ENCODE peak calls at places on chromosome X, in four cellular contexts. One of them, this sample, is unnamed. For H3K4me1, the result is how much of the 10 kb centered on the place peaks cover.

GRCh38 chrX:87572911-87573310 is 55.3 kb downstream of the KLHL4 start:
- DNase-seq in IMR-90: no peak
- DNase-seq in GM12878: no peak
- DNase-seq in endothelial cell of umbilical vein: no peak
- DNase-seq in this sample: no peak

GRCh38 chrX:133698298-133698697 is 283.0 kb upstream of the GPC4 start:
- DNase-seq in IMR-90: peak
- DNase-seq in GM12878: no peak
- DNase-seq in endothelial cell of umbilical vein: no peak
- DNase-seq in this sample: no peak

GRCh38 chrX:68432648-68433047 is 647 bp downstream of the OPHN1 start:
- DNase-seq in IMR-90: peak
- DNase-seq in GM12878: no peak
- DNase-seq in endothelial cell of umbilical vein: peak
- DNase-seq in this sample: peak

GRCh38 chrX:124300412-124300811 is 32.0 kb upstream of the TEX13D start:
- DNase-seq in IMR-90: no peak
- DNase-seq in GM12878: no peak
- DNase-seq in endothelial cell of umbilical vein: no peak
- DNase-seq in this sample: no peak

GRCh38 chrX:115330498-115331138 is 41.1 kb downstream of the LUZP4 start:
- DNase-seq in IMR-90: peak
- DNase-seq in GM12878: peak
- DNase-seq in endothelial cell of umbilical vein: peak
- DNase-seq in this sample: peak

GRCh38 chrX:23790147-23790497 is 7.1 kb downstream of the SAT1 start:
- DNase-seq in IMR-90: no peak
- DNase-seq in GM12878: no peak
- DNase-seq in endothelial cell of umbilical vein: no peak
- DNase-seq in this sample: no peak

GRCh38 chrX:17032351-17032750 is 85.9 kb downstream of the REPS2 start:
- DNase-seq in IMR-90: no peak
- DNase-seq in GM12878: no peak
- DNase-seq in endothelial cell of umbilical vein: peak
- DNase-seq in this sample: no peak

GRCh38 chrX:78327370-78328048 is at the start of gene CYSLTR1:
- DNase-seq in IMR-90: no peak
- DNase-seq in GM12878: no peak
- DNase-seq in endothelial cell of umbilical vein: no peak
- DNase-seq in this sample: no peak

GRCh38 chrX:102042706-102043325 is 82.7 kb upstream of the TCEAL2 start:
- DNase-seq in IMR-90: no peak
- DNase-seq in GM12878: no peak
- DNase-seq in endothelial cell of umbilical vein: no peak
- DNase-seq in this sample: no peak

GRCh38 chrX:103360916-103361315 is 4.6 kb downstream of the TCEAL9 start:
- DNase-seq in IMR-90: no peak
- DNase-seq in GM12878: no peak
- DNase-seq in endothelial cell of umbilical vein: peak
- DNase-seq in this sample: no peak

GRCh38 chrX:71098302-71098701 is 2.7 kb downstream of the FOXO4 start:
- DNase-seq in IMR-90: peak
- DNase-seq in GM12878: no peak
- DNase-seq in endothelial cell of umbilical vein: peak
- DNase-seq in this sample: peak

GRCh38 chrX:28639502-28639901 is 52.3 kb downstream of the IL1RAPL1 start:
- DNase-seq in IMR-90: peak
- DNase-seq in GM12878: no peak
- DNase-seq in endothelial cell of umbilical vein: peak
- DNase-seq in this sample: no peak

GRCh38 chrX:139692908-139693307 is 15.1 kb downstream of the MCF2 start:
- DNase-seq in IMR-90: no peak
- DNase-seq in GM12878: no peak
- DNase-seq in endothelial cell of umbilical vein: no peak
- DNase-seq in this sample: no peak

GRCh38 chrX:43562372-43562771 is 93.7 kb upstream of the MAOA start:
- DNase-seq in IMR-90: no peak
- DNase-seq in GM12878: no peak
- DNase-seq in endothelial cell of umbilical vein: no peak
- DNase-seq in this sample: no peak

GRCh38 chrX:154002215-154002719 is 17.4 kb downstream of the IRAK1 start:
- DNase-seq in IMR-90: peak
- DNase-seq in GM12878: no peak
- DNase-seq in endothelial cell of umbilical vein: no peak
- DNase-seq in this sample: peak

GRCh38 chrX:17633546-17633945 is 103.7 kb upstream of the SCML1 start:
- DNase-seq in IMR-90: no peak
- DNase-seq in GM12878: no peak
- DNase-seq in endothelial cell of umbilical vein: peak
- DNase-seq in this sample: no peak

GRCh38 chrX:3712080-3712869 is 1.2 kb downstream of the PRKX start:
- DNase-seq in IMR-90: peak
- DNase-seq in GM12878: no peak
- DNase-seq in endothelial cell of umbilical vein: peak
- DNase-seq in this sample: peak

GRCh38 chrX:41027388-41027787 is 57.9 kb upstream of the USP9X start:
- DNase-seq in IMR-90: peak
- DNase-seq in GM12878: no peak
- DNase-seq in endothelial cell of umbilical vein: no peak
- DNase-seq in this sample: no peak

GRCh38 chrX:32451954-32452518 is 759.3 kb downstream of the DMD start:
- DNase-seq in IMR-90: no peak
- DNase-seq in GM12878: no peak
- DNase-seq in endothelial cell of umbilical vein: no peak
- DNase-seq in this sample: no peak

GRCh38 chrX:152445926-152446325 is 5.2 kb downstream of the GABRA3 start:
- DNase-seq in IMR-90: no peak
- DNase-seq in GM12878: no peak
- DNase-seq in endothelial cell of umbilical vein: no peak
- DNase-seq in this sample: no peak

GRCh38 chrX:106919932-106920452 is at the start of gene CLDN2:
- DNase-seq in IMR-90: no peak
- DNase-seq in GM12878: no peak
- DNase-seq in endothelial cell of umbilical vein: no peak
- DNase-seq in this sample: no peak

GRCh38 chrX:44775726-44776125 is 68.1 kb upstream of the DUSP21 start:
- DNase-seq in IMR-90: no peak
- DNase-seq in GM12878: no peak
- DNase-seq in endothelial cell of umbilical vein: no peak
- DNase-seq in this sample: no peak

GRCh38 chrX:38805294-38806053 is 4.2 kb downstream of the MID1IP1 start:
- DNase-seq in IMR-90: peak
- DNase-seq in GM12878: no peak
- DNase-seq in endothelial cell of umbilical vein: peak
- DNase-seq in this sample: peak

GRCh38 chrX:15931362-15931761 is 76.7 kb upstream of the AP1S2 start:
- DNase-seq in IMR-90: no peak
- DNase-seq in GM12878: no peak
- DNase-seq in endothelial cell of umbilical vein: no peak
- DNase-seq in this sample: no peak

GRCh38 chrX:131607796-131608369 is 64.0 kb downstream of the OR13H1 start:
- DNase-seq in IMR-90: no peak
- DNase-seq in GM12878: no peak
- DNase-seq in endothelial cell of umbilical vein: no peak
- DNase-seq in this sample: no peak

GRCh38 chrX:84187501-84188319 is at the start of gene RPS6KA6:
- DNase-seq in IMR-90: peak
- DNase-seq in GM12878: no peak
- DNase-seq in endothelial cell of umbilical vein: peak
- DNase-seq in this sample: no peak

GRCh38 chrX:28498658-28499057 is 88.6 kb upstream of the IL1RAPL1 start:
- DNase-seq in IMR-90: peak
- DNase-seq in GM12878: no peak
- DNase-seq in endothelial cell of umbilical vein: peak
- DNase-seq in this sample: no peak

GRCh38 chrX:43559643-43560042 is 96.5 kb upstream of the MAOA start:
- DNase-seq in IMR-90: peak
- DNase-seq in GM12878: no peak
- DNase-seq in endothelial cell of umbilical vein: peak
- DNase-seq in this sample: peak

GRCh38 chrX:54810532-54810931 is 3.0 kb downstream of the MAGED2 start:
- DNase-seq in IMR-90: no peak
- DNase-seq in GM12878: no peak
- DNase-seq in endothelial cell of umbilical vein: no peak
- DNase-seq in this sample: no peak

GRCh38 chrX:72142094-72142843 is 10.6 kb upstream of the RTL5 start:
- DNase-seq in IMR-90: no peak
- DNase-seq in GM12878: no peak
- DNase-seq in endothelial cell of umbilical vein: no peak
- DNase-seq in this sample: no peak

GRCh38 chrX:41960142-41960541 is 36.8 kb upstream of the CASK start:
- DNase-seq in IMR-90: no peak
- DNase-seq in GM12878: no peak
- DNase-seq in endothelial cell of umbilical vein: no peak
- DNase-seq in this sample: no peak

GRCh38 chrX:77937291-77937690 is 26.8 kb downstream of the ATP7A start:
- DNase-seq in IMR-90: peak
- DNase-seq in GM12878: no peak
- DNase-seq in endothelial cell of umbilical vein: peak
- DNase-seq in this sample: no peak

GRCh38 chrX:10166731-10167149 is 10.0 kb downstream of the CLCN4 start:
- DNase-seq in IMR-90: no peak
- DNase-seq in GM12878: no peak
- DNase-seq in endothelial cell of umbilical vein: no peak
- DNase-seq in this sample: no peak

GRCh38 chrX:111624169-111624568 is 56.8 kb upstream of the ALG13 start:
- DNase-seq in IMR-90: no peak
- DNase-seq in GM12878: no peak
- DNase-seq in endothelial cell of umbilical vein: no peak
- DNase-seq in this sample: no peak

GRCh38 chrX:15269618-15270521 is at the start of gene ASB9:
- DNase-seq in IMR-90: peak
- DNase-seq in GM12878: no peak
- DNase-seq in endothelial cell of umbilical vein: peak
- DNase-seq in this sample: no peak

GRCh38 chrX:81286075-81286474 is 84.2 kb downstream of the SH3BGRL start:
- DNase-seq in IMR-90: no peak
- DNase-seq in GM12878: no peak
- DNase-seq in endothelial cell of umbilical vein: no peak
- DNase-seq in this sample: no peak

DNA sequence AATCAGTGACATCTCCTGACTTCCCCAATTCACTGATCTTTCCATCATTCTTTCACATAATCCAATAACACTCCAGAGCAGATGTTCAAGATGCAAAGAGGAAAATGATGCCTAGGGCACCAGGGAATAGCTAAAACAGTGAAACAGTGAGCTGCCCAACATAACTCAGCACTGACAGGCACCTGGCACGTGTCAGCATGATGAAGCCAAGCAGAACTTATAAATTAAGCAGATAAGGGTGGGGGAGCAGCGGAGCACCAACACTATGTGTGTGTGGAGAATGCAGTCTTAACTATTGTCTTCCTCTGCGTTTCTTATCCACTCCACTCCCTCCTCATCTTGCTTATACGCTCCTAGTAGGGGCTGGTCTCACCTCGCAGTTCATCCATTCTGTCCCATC is 89.4 kb downstream of the AMMECR1 start:
- DNase-seq in IMR-90: no peak
- DNase-seq in GM12878: no peak
- DNase-seq in endothelial cell of umbilical vein: no peak
- DNase-seq in this sample: no peak
- TF ChIP-seq FOS in IMR-90: no peak
- TF ChIP-seq FOS in GM12878: no peak
- TF ChIP-seq FOS in endothelial cell of umbilical vein: no peak
- TF ChIP-seq FOS in this sample: no peak

DNA sequence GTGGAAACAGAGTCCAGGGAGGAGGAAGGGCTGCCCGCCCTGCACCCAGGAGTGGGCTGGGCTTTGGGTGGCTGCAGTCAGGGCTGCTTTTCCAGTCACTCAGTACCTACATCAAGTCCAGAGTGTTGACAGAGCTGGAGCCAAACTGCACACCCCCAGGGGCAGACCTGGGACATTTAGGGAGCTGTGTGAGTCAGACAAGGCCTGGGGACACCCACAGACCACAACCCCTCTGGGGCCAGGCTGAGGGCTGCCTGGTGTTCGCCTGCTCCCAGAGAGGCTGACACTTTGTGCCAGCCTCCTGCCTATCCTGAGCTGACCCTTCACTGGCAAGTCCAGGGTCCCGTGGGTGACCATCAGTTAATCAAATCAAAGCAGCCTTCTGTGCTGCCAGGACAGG is 240.0 kb downstream of the BCOR start:
- DNase-seq in IMR-90: no peak
- DNase-seq in GM12878: no peak
- DNase-seq in endothelial cell of umbilical vein: no peak
- DNase-seq in this sample: peak
- H3K4me1 ChIP-seq in IMR-90: under half
- H3K4me1 ChIP-seq in GM12878: half or more
- H3K4me1 ChIP-seq in endothelial cell of umbilical vein: under half
- H3K4me1 ChIP-seq in this sample: half or more

GRCh38 chrX:105191878-105192277 is 28.6 kb downstream of the TEX13A start:
- DNase-seq in IMR-90: no peak
- DNase-seq in GM12878: no peak
- DNase-seq in endothelial cell of umbilical vein: peak
- DNase-seq in this sample: no peak
- TF ChIP-seq FOS in IMR-90: no peak
- TF ChIP-seq FOS in GM12878: no peak
- TF ChIP-seq FOS in endothelial cell of umbilical vein: no peak
- TF ChIP-seq FOS in this sample: no peak

DNA sequence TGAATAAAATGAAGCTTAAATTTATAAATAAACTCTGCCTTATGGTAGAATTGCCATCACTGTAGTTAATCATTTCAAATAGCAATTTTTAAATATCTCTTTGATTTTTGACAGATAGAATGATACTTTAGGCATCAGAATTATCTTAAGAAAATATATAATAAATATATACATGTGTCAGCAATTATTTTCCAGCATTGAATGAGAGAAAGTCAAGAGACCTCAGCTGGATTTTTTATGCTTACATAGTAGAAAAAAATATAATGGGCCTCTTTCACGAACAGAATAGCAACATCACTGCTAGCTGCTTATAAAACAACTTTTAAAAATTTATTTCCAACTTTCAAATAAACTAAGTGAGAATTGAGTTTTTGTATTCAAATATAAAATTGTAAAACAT is 424.0 kb upstream of the MAGEB16 start:
- DNase-seq in IMR-90: no peak
- DNase-seq in GM12878: no peak
- DNase-seq in endothelial cell of umbilical vein: no peak
- DNase-seq in this sample: no peak
- H3K4me1 ChIP-seq in IMR-90: under half
- H3K4me1 ChIP-seq in GM12878: under half
- H3K4me1 ChIP-seq in endothelial cell of umbilical vein: under half
- H3K4me1 ChIP-seq in this sample: under half

GRCh38 chrX:50801135-50801534 is 12.9 kb downstream of the SHROOM4 start:
- DNase-seq in IMR-90: no peak
- DNase-seq in GM12878: no peak
- DNase-seq in endothelial cell of umbilical vein: peak
- DNase-seq in this sample: no peak

GRCh38 chrX:50799531-50799961 is 14.4 kb downstream of the SHROOM4 start:
- DNase-seq in IMR-90: peak
- DNase-seq in GM12878: no peak
- DNase-seq in endothelial cell of umbilical vein: peak
- DNase-seq in this sample: no peak

GRCh38 chrX:50805316-50805715 is 8.7 kb downstream of the SHROOM4 start:
- DNase-seq in IMR-90: no peak
- DNase-seq in GM12878: no peak
- DNase-seq in endothelial cell of umbilical vein: no peak
- DNase-seq in this sample: no peak
- TF ChIP-seq FOS in IMR-90: no peak
- TF ChIP-seq FOS in GM12878: no peak
- TF ChIP-seq FOS in endothelial cell of umbilical vein: no peak
- TF ChIP-seq FOS in this sample: no peak